ENCODE peak calls at places on chromosome X, in eight cellular contexts. O is esophagus squamous epithelium, X is GM13976, P is psoas muscle, R is upper lobe of right lung, S is fibroblast of mammary gland, Y is brain microvascular endothelial cell, F is chondrocyte. W is an unnamed sample.

GRCh38 chrX:16585486-16586370 is 64.2 kb upstream of the S100G start:
- DNase-seq in O (no peak), X (no peak), P (no peak), R (no peak), S (no peak), Y (no peak), F (no peak), W (no peak)

GRCh38 chrX:134294548-134294947 is 57.6 kb downstream of the CCDC160 start:
- DNase-seq in O (no peak), X (no peak), P (no peak), R (no peak), S (peak), Y (no peak), F (no peak), W (peak)

GRCh38 chrX:103734125-103734760 is 23.5 kb downstream of the TMEM31 start:
- DNase-seq in O (no peak), X (no peak), P (no peak), R (no peak), S (peak), Y (no peak), F (no peak), W (no peak)

GRCh38 chrX:333611-334311 is 15.2 kb upstream of the GTPBP6 start:
- DNase-seq in O (no peak), X (no peak), P (peak), R (peak), S (no peak), Y (no peak), F (peak), W (no peak)

GRCh38 chrX:19698125-19698524 is 182.8 kb upstream of the MAP3K15 start:
- DNase-seq in O (no peak), X (no peak), P (no peak), R (no peak), S (peak), Y (no peak), F (no peak), W (peak)

GRCh38 chrX:121008920-121009319 is 23.4 kb upstream of the CT47A1 start:
- DNase-seq in O (no peak), X (no peak), P (no peak), R (no peak), S (peak), Y (no peak), F (no peak), W (no peak)

GRCh38 chrX:151081016-151081415 is 95.4 kb upstream of the GPR50 start:
- DNase-seq in O (no peak), X (no peak), P (no peak), R (no peak), S (no peak), Y (no peak), F (no peak), W (no peak)

GRCh38 chrX:2461711-2462016 is 39.1 kb downstream of the DHRSX start:
- DNase-seq in O (no peak), X (no peak), P (no peak), R (no peak), S (no peak), Y (no peak), F (no peak), W (no peak)

GRCh38 chrX:50910685-50911176 is at the start of gene BMP15:
- DNase-seq in O (no peak), X (no peak), P (no peak), R (no peak), S (no peak), Y (no peak), F (no peak), W (no peak)

GRCh38 chrX:22249371-22249770 is 23.3 kb upstream of the CBLL2 start:
- DNase-seq in O (no peak), X (no peak), P (no peak), R (no peak), S (no peak), Y (no peak), F (no peak), W (no peak)

GRCh38 chrX:139554367-139554766 is 23.8 kb downstream of the F9 start:
- DNase-seq in O (no peak), X (peak), P (no peak), R (no peak), S (no peak), Y (no peak), F (no peak), W (no peak)

GRCh38 chrX:10119399-10119990 is 37.3 kb upstream of the CLCN4 start:
- DNase-seq in O (peak), X (peak), P (no peak), R (no peak), S (peak), Y (peak), F (no peak), W (peak)

GRCh38 chrX:109818921-109819320 is 85.9 kb upstream of the ACSL4 start:
- DNase-seq in O (no peak), X (no peak), P (no peak), R (no peak), S (no peak), Y (no peak), F (no peak), W (no peak)

GRCh38 chrX:46837543-46838481 is 969 bp downstream of the RP2 start:
- DNase-seq in O (no peak), X (peak), P (no peak), R (no peak), S (peak), Y (no peak), F (no peak), W (peak)

GRCh38 chrX:18616688-18617087 is 55.2 kb downstream of the RS1 start:
- DNase-seq in O (no peak), X (no peak), P (no peak), R (no peak), S (no peak), Y (no peak), F (no peak), W (no peak)

GRCh38 chrX:130299279-130300009 is 30.7 kb upstream of the ZNF280C start:
- DNase-seq in O (no peak), X (no peak), P (no peak), R (no peak), S (no peak), Y (no peak), F (no peak), W (no peak)

GRCh38 chrX:107273795-107274194 is 67.4 kb downstream of the DNAAF6 start:
- DNase-seq in O (no peak), X (no peak), P (no peak), R (no peak), S (no peak), Y (no peak), F (no peak), W (no peak)

GRCh38 chrX:149871940-149872339 is 9.0 kb upstream of the MAGEA8 start:
- DNase-seq in O (no peak), X (peak), P (no peak), R (no peak), S (peak), Y (peak), F (no peak), W (no peak)

GRCh38 chrX:133265331-133265730 is 47.2 kb upstream of the TFDP3 start:
- DNase-seq in O (no peak), X (no peak), P (no peak), R (peak), S (no peak), Y (no peak), F (no peak), W (peak)

GRCh38 chrX:107483976-107484726 is 34.7 kb downstream of the FRMPD3 start:
- DNase-seq in O (no peak), X (no peak), P (peak), R (no peak), S (peak), Y (no peak), F (no peak), W (peak)

GRCh38 chrX:40947276-40947675 is 138.0 kb upstream of the USP9X start:
- DNase-seq in O (no peak), X (no peak), P (no peak), R (no peak), S (peak), Y (peak), F (no peak), W (peak)

GRCh38 chrX:49878128-49878833 is 1.0 kb upstream of the USP27X start:
- DNase-seq in O (no peak), X (no peak), P (no peak), R (no peak), S (no peak), Y (no peak), F (no peak), W (no peak)

GRCh38 chrX:71615954-71616353 is 2.4 kb downstream of the CXCR3 start:
- DNase-seq in O (no peak), X (peak), P (no peak), R (no peak), S (no peak), Y (no peak), F (no peak), W (no peak)

GRCh38 chrX:11968470-11968869 is 169.8 kb upstream of the FRMPD4 start:
- DNase-seq in O (no peak), X (no peak), P (no peak), R (no peak), S (no peak), Y (no peak), F (no peak), W (no peak)

GRCh38 chrX:96314974-96315373 is 369.7 kb upstream of the DIAPH2 start:
- DNase-seq in O (no peak), X (no peak), P (no peak), R (no peak), S (peak), Y (peak), F (no peak), W (peak)

GRCh38 chrX:120795301-120795700 is 80.4 kb downstream of the CT47B1 start:
- DNase-seq in O (no peak), X (no peak), P (no peak), R (no peak), S (peak), Y (peak), F (no peak), W (peak)

GRCh38 chrX:20472148-20472547 is 205.4 kb upstream of the RPS6KA3 start:
- DNase-seq in O (no peak), X (no peak), P (no peak), R (no peak), S (no peak), Y (no peak), F (no peak), W (no peak)

GRCh38 chrX:58025979-58026378 is 115.7 kb upstream of the ZXDA start:
- DNase-seq in O (no peak), X (peak), P (no peak), R (no peak), S (peak), Y (peak), F (no peak), W (no peak)

GRCh38 chrX:27883468-27884092 is 75.8 kb downstream of the MAGEB10 start:
- DNase-seq in O (no peak), X (no peak), P (no peak), R (no peak), S (no peak), Y (no peak), F (no peak), W (no peak)

GRCh38 chrX:72029473-72030411 is 102.0 kb downstream of the RTL5 start:
- DNase-seq in O (no peak), X (no peak), P (no peak), R (no peak), S (peak), Y (peak), F (no peak), W (peak)

GRCh38 chrX:144790148-144790547 is 457.2 kb upstream of the SPANXN1 start:
- DNase-seq in O (no peak), X (no peak), P (no peak), R (no peak), S (no peak), Y (no peak), F (no peak), W (no peak)

GRCh38 chrX:51837926-51838325 is 55.5 kb upstream of the MAGED1 start:
- DNase-seq in O (no peak), X (no peak), P (peak), R (no peak), S (peak), Y (peak), F (no peak), W (peak)

GRCh38 chrX:108299101-108299591 is 139.1 kb downstream of the COL4A6 start:
- DNase-seq in O (no peak), X (no peak), P (no peak), R (no peak), S (peak), Y (peak), F (no peak), W (peak)

GRCh38 chrX:18674417-18674787 is 2.5 kb upstream of the RS1 start:
- DNase-seq in O (peak), X (peak), P (peak), R (peak), S (no peak), Y (no peak), F (no peak), W (no peak)

GRCh38 chrX:125953769-125954168 is 212.3 kb downstream of the DCAF12L2 start:
- DNase-seq in O (no peak), X (no peak), P (no peak), R (no peak), S (no peak), Y (no peak), F (no peak), W (no peak)

GRCh38 chrX:124488412-124489161 is 142.2 kb downstream of the SH2D1A start:
- DNase-seq in O (no peak), X (no peak), P (no peak), R (no peak), S (no peak), Y (no peak), F (no peak), W (no peak)

GRCh38 chrX:2892816-2893215 is 36.3 kb downstream of the ARSD start:
- DNase-seq in O (no peak), X (no peak), P (no peak), R (no peak), S (no peak), Y (no peak), F (no peak), W (no peak)

GRCh38 chrX:46463682-46464081 is 81.5 kb downstream of the ZNF674 start:
- DNase-seq in O (no peak), X (no peak), P (no peak), R (no peak), S (no peak), Y (no peak), F (no peak), W (no peak)

GRCh38 chrX:19046343-19047215 is 62.7 kb upstream of the PHKA2 start:
- DNase-seq in O (no peak), X (no peak), P (no peak), R (no peak), S (peak), Y (peak), F (no peak), W (peak)

GRCh38 chrX:83845397-83845796 is 15.5 kb upstream of the CYLC1 start:
- DNase-seq in O (no peak), X (peak), P (no peak), R (no peak), S (peak), Y (peak), F (no peak), W (peak)
- TF ChIP-seq CTCF in O (peak), X (peak), P (peak), R (peak), S (peak), Y (peak), F (peak), W (peak)

GRCh38 chrX:131764224-131764623 is 220.3 kb downstream of the OR13H1 start:
- DNase-seq in O (no peak), X (no peak), P (no peak), R (no peak), S (peak), Y (no peak), F (no peak), W (no peak)

GRCh38 chrX:131763674-131764073 is 219.8 kb downstream of the OR13H1 start:
- DNase-seq in O (peak), X (peak), P (peak), R (no peak), S (peak), Y (peak), F (no peak), W (peak)

DNA sequence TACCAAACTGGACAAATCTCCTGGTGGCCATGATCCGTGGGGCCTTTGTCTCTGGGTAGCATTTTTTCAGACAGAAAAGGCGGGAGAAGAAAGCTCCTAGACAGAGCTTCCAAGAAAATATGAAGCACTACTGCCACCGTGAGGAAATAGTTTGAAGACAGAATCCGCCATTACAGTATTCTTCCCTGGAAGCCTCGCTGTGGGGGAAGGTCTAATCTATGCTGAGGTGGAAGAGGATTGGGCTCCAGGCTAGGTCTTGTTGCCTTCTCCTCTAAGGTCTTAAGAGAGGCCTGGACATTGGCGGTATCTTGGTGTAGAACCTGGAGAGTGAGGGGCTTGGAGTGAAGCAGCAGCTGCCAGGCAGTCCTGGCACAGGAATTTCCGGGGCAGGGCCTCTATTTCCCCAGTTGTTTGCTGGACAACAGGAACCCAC is 218.9 kb downstream of the OR13H1 start:
- DNase-seq in O (no peak), X (peak), P (no peak), R (no peak), S (peak), Y (peak), F (no peak), W (peak)
- TF ChIP-seq CTCF in O (peak), X (peak), P (peak), R (no peak), S (peak), Y (peak), F (no peak), W (peak)

GRCh38 chrX:38654302-38654701 is 93.0 kb downstream of the TSPAN7 start:
- DNase-seq in O (no peak), X (no peak), P (no peak), R (no peak), S (peak), Y (peak), F (no peak), W (peak)
- TF ChIP-seq CTCF in O (peak), X (no peak), P (peak), R (peak), S (peak), Y (peak), F (peak), W (peak)

GRCh38 chrX:77556276-77556675 is 109.1 kb downstream of the FGF16 start:
- DNase-seq in O (no peak), X (no peak), P (no peak), R (no peak), S (no peak), Y (no peak), F (no peak), W (no peak)
- TF ChIP-seq CTCF in O (no peak), X (no peak), P (no peak), R (no peak), S (no peak), Y (no peak), F (no peak), W (no peak)

GRCh38 chrX:119784747-119785446 is 6.5 kb downstream of the RPL39 start:
- DNase-seq in O (no peak), X (peak), P (no peak), R (peak), S (peak), Y (no peak), F (no peak), W (no peak)
- TF ChIP-seq CTCF in O (peak), X (peak), P (peak), R (peak), S (peak), Y (peak), F (peak), W (peak)

DNA sequence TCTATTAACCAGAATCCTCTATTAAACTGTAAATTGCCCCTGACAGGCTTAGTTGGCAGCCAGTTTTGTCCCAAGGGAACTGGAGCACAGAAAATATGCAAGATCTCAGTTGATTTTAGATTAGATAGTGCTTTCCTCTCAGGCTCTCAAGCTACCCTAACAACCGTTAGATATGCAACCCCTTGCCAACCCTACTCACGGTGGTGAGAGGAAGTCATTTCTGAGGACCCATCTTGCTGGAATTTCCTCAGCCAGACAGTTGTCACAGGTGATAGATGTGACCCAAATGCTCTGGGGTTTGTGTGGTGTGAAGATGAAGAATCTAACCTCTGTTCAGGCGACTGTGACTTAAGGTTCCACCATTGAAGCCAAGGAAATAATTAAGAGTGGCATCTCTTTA is 447.1 kb downstream of the MID1IP1 start:
- DNase-seq in O (no peak), X (no peak), P (no peak), R (no peak), S (no peak), Y (no peak), F (no peak), W (no peak)
- TF ChIP-seq CTCF in O (no peak), X (no peak), P (no peak), R (no peak), S (no peak), Y (no peak), F (no peak), W (no peak)

DNA sequence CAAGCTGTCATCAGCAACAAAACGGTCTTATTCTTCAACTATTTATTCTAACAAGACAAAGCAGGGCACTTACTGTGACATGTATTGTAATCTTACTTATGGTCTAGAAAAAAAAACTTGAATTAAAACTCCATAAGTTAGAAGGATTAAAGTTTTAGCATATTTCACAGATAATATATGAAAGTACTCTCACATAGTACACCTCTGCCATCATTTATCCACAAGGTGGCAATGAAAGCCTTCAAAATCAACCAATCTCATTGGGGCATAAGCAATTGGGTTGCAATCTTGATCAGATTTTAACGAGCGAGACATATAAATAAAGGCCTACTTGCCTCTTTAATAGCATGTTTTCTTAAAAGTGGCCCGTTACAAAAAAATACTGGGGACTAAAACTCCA is 1382.9 kb downstream of the FAM133A start:
- DNase-seq in O (no peak), X (no peak), P (no peak), R (no peak), S (peak), Y (no peak), F (no peak), W (peak)
- TF ChIP-seq CTCF in O (no peak), X (no peak), P (no peak), R (no peak), S (peak), Y (peak), F (peak), W (peak)

DNA sequence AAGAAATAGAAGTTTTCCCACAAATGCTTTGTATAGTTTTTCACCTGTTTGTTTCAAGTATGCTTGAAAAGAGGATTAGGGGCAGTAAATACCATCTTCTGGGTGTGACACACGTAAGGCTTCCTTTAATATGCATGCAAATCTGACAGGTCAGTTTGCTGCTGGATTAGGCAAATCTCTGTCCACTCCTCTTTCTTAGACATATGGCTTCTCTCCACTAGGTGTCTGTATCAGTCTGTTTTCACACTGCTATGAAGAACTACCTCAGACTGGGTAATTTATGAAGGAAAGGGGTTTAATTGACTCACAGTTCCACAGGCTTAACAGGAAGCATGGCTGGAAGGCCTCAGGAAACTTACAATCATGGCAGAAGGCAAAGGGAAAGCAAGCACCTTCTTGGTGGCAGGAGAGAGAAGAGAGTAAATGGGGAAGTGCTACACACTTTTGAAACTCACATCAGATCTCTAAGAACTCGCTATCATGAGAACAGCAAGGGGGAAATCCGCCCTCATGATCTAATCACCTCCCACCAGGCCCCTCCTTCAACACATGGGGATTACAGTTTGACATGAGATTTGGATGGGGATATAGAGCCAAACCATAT is 66.9 kb downstream of the TAB3 start:
- DNase-seq in O (no peak), X (no peak), P (no peak), R (no peak), S (peak), Y (no peak), F (no peak), W (no peak)
- TF ChIP-seq CTCF in O (no peak), X (no peak), P (no peak), R (no peak), S (no peak), Y (no peak), F (peak), W (no peak)

W was measured in astrocyte of the spinal cord.